ENCODE peak calls at places on chromosomes 4 and X, in six cellular contexts. One of them, this sample, is unnamed.
A peak's percentile ranks its signal among the peaks of the same experiment; 100 is the strongest.

GRCh38 chr4:68129793-68130192 is at the start of gene TMPRSS11F:
- DNase-seq in ovary: no peak
- DNase-seq in tibial artery: no peak
- DNase-seq in PC-9: peak; percentile 96
- DNase-seq in uterus: no peak
- DNase-seq in upper lobe of right lung: no peak
- DNase-seq in this sample: no peak

GRCh38 chr4:114636192-114636935 is 37.8 kb downstream of the UGT8 start:
- DNase-seq in ovary: no peak
- DNase-seq in upper lobe of right lung: no peak
- DNase-seq in PC-9: no peak
- DNase-seq in tibial artery: no peak
- DNase-seq in uterus: no peak
- DNase-seq in this sample: no peak

GRCh38 chr4:100098011-100098545 is 92.2 kb downstream of the DDIT4L start:
- DNase-seq in ovary: no peak
- DNase-seq in upper lobe of right lung: no peak
- DNase-seq in uterus: no peak
- DNase-seq in PC-9: no peak
- DNase-seq in tibial artery: no peak
- DNase-seq in this sample: no peak

GRCh38 chr4:2058264-2059033 is 678 bp upstream of the NAT8L start:
- DNase-seq in upper lobe of right lung: no peak
- DNase-seq in PC-9: no peak
- DNase-seq in uterus: no peak
- DNase-seq in ovary: no peak
- DNase-seq in tibial artery: no peak
- DNase-seq in this sample: no peak

GRCh38 chr4:152938237-152938969 is 2.3 kb downstream of the FHDC1 start:
- DNase-seq in PC-9: no peak
- DNase-seq in uterus: no peak
- DNase-seq in upper lobe of right lung: no peak
- DNase-seq in tibial artery: no peak
- DNase-seq in ovary: no peak
- DNase-seq in this sample: no peak

GRCh38 chr4:175970734-175971133 is 94.9 kb upstream of the WDR17 start:
- DNase-seq in upper lobe of right lung: no peak
- DNase-seq in tibial artery: no peak
- DNase-seq in PC-9: no peak
- DNase-seq in ovary: no peak
- DNase-seq in uterus: no peak
- DNase-seq in this sample: no peak

GRCh38 chr4:36551697-36552214 is 270.3 kb downstream of the DTHD1 start:
- DNase-seq in PC-9: no peak
- DNase-seq in tibial artery: no peak
- DNase-seq in uterus: no peak
- DNase-seq in ovary: no peak
- DNase-seq in upper lobe of right lung: no peak
- DNase-seq in this sample: no peak

GRCh38 chr4:131430302-131430701 is 1718.8 kb upstream of the PCDH10 start:
- DNase-seq in uterus: no peak
- DNase-seq in PC-9: no peak
- DNase-seq in ovary: no peak
- DNase-seq in tibial artery: no peak
- DNase-seq in upper lobe of right lung: no peak
- DNase-seq in this sample: no peak

GRCh38 chrX:46849933-46850332 is 13.1 kb downstream of the RP2 start:
- DNase-seq in uterus: no peak
- DNase-seq in tibial artery: no peak
- DNase-seq in upper lobe of right lung: no peak
- DNase-seq in ovary: no peak
- DNase-seq in PC-9: no peak
- DNase-seq in this sample: no peak

GRCh38 chr4:164207460-164207859 is 546.5 kb upstream of the SMIM31 start:
- DNase-seq in PC-9: no peak
- DNase-seq in upper lobe of right lung: no peak
- DNase-seq in ovary: no peak
- DNase-seq in tibial artery: no peak
- DNase-seq in uterus: no peak
- DNase-seq in this sample: no peak

GRCh38 chrX:49165901-49166881 is 3.6 kb downstream of the MAGIX start:
- DNase-seq in ovary: peak; percentile 86
- DNase-seq in upper lobe of right lung: peak; percentile 87
- DNase-seq in PC-9: no peak
- DNase-seq in uterus: peak; percentile 52
- DNase-seq in tibial artery: peak; percentile 74
- DNase-seq in this sample: peak; percentile 72

GRCh38 chrX:143669395-143669794 is 33.5 kb upstream of the SLITRK4 start:
- DNase-seq in tibial artery: no peak
- DNase-seq in uterus: no peak
- DNase-seq in PC-9: no peak
- DNase-seq in ovary: no peak
- DNase-seq in upper lobe of right lung: no peak
- DNase-seq in this sample: no peak

GRCh38 chrX:47644557-47645091 is 5.7 kb downstream of the ELK1 start:
- DNase-seq in uterus: no peak
- DNase-seq in upper lobe of right lung: no peak
- DNase-seq in ovary: no peak
- DNase-seq in PC-9: no peak
- DNase-seq in tibial artery: no peak
- DNase-seq in this sample: no peak

GRCh38 chr4:90118547-90119211 is 8.5 kb upstream of the CCSER1 start:
- DNase-seq in ovary: no peak
- DNase-seq in uterus: no peak
- DNase-seq in upper lobe of right lung: no peak
- DNase-seq in PC-9: no peak
- DNase-seq in tibial artery: no peak
- DNase-seq in this sample: no peak

GRCh38 chr4:168825975-168826374 is 184.1 kb downstream of the CBR4 start:
- DNase-seq in uterus: no peak
- DNase-seq in ovary: no peak
- DNase-seq in tibial artery: no peak
- DNase-seq in upper lobe of right lung: no peak
- DNase-seq in PC-9: no peak
- DNase-seq in this sample: no peak

GRCh38 chr4:170446782-170447181 is 357.0 kb upstream of the AADAT start:
- DNase-seq in PC-9: no peak
- DNase-seq in uterus: no peak
- DNase-seq in upper lobe of right lung: no peak
- DNase-seq in ovary: no peak
- DNase-seq in tibial artery: no peak
- DNase-seq in this sample: no peak

GRCh38 chr4:179671609-179672008 is 2229.4 kb upstream of the AGA start:
- DNase-seq in tibial artery: no peak
- DNase-seq in upper lobe of right lung: no peak
- DNase-seq in PC-9: no peak
- DNase-seq in uterus: no peak
- DNase-seq in ovary: no peak
- DNase-seq in this sample: no peak

GRCh38 chr4:78171482-78171881 is 114.4 kb downstream of the FRAS1 start:
- DNase-seq in ovary: no peak
- DNase-seq in upper lobe of right lung: no peak
- DNase-seq in uterus: no peak
- DNase-seq in tibial artery: no peak
- DNase-seq in PC-9: no peak
- DNase-seq in this sample: no peak

GRCh38 chrX:107360788-107361360 is 88.6 kb upstream of the FRMPD3 start:
- DNase-seq in uterus: no peak
- DNase-seq in ovary: no peak
- DNase-seq in upper lobe of right lung: no peak
- DNase-seq in PC-9: peak; percentile 79
- DNase-seq in tibial artery: no peak
- DNase-seq in this sample: no peak

GRCh38 chr4:142534994-142535393 is 311.1 kb downstream of the INPP4B start:
- DNase-seq in uterus: no peak
- DNase-seq in upper lobe of right lung: no peak
- DNase-seq in tibial artery: no peak
- DNase-seq in PC-9: peak; percentile 44
- DNase-seq in ovary: no peak
- DNase-seq in this sample: no peak

GRCh38 chr4:7867701-7868429 is 71.8 kb downstream of the AFAP1 start:
- DNase-seq in tibial artery: no peak
- DNase-seq in uterus: no peak
- DNase-seq in upper lobe of right lung: no peak
- DNase-seq in PC-9: no peak
- DNase-seq in ovary: no peak
- DNase-seq in this sample: no peak

GRCh38 chr4:7871356-7871755 is 68.3 kb downstream of the AFAP1 start:
- DNase-seq in ovary: no peak
- DNase-seq in PC-9: no peak
- DNase-seq in upper lobe of right lung: no peak
- DNase-seq in tibial artery: no peak
- DNase-seq in uterus: no peak
- DNase-seq in this sample: no peak

GRCh38 chr4:7867191-7867590 is 72.5 kb downstream of the AFAP1 start:
- DNase-seq in upper lobe of right lung: no peak
- DNase-seq in PC-9: no peak
- DNase-seq in ovary: no peak
- DNase-seq in uterus: no peak
- DNase-seq in tibial artery: no peak
- DNase-seq in this sample: no peak

GRCh38 chr4:7868430-7868775 is 71.3 kb downstream of the AFAP1 start:
- DNase-seq in ovary: no peak
- DNase-seq in uterus: no peak
- DNase-seq in upper lobe of right lung: no peak
- DNase-seq in PC-9: no peak
- DNase-seq in tibial artery: no peak
- DNase-seq in this sample: no peak

DNA sequence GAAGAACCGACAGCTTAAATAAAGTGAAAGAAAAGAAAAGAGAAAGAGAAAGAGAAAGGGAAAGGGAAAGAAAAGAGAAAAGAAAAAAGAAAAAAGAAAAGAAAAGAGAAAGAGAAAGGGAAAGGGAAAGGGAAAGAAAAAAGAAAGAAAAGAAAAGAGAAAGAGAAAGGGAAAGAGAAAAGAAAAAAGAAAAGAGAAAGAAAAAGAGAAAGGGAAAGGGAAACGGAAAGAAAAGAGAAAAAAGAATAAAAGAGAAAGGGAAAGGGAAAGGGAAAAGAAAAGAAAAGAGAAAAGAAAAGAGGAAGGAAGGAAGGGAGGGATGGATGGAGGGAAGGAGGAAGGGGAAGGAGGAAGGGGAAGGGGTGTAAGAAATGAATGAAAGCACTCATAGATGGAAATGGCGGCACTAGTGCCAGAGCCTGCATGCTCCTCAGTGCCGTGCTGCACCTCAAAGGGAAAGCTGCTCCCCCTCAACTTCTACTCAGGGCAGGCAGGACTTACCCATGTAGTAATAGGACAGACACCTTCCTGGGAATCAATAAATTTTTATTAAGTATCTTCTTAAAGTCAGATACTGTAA is 70.7 kb downstream of the AFAP1 start:
- DNase-seq in tibial artery: no peak
- DNase-seq in uterus: no peak
- DNase-seq in upper lobe of right lung: no peak
- DNase-seq in ovary: no peak
- DNase-seq in PC-9: no peak
- DNase-seq in this sample: no peak
- H3K4me1 ChIP-seq in tibial artery: peaks cover 19% of the 10 kb centered on the region
- H3K4me1 ChIP-seq in uterus: no peaks in the 10 kb centered on the region
- H3K4me1 ChIP-seq in upper lobe of right lung: peaks cover 8% of the 10 kb centered on the region
- H3K4me1 ChIP-seq in ovary: peaks cover 10% of the 10 kb centered on the region
- H3K4me1 ChIP-seq in PC-9: no peaks in the 10 kb centered on the region
- H3K4me1 ChIP-seq in this sample: peaks cover 5% of the 10 kb centered on the region

DNA sequence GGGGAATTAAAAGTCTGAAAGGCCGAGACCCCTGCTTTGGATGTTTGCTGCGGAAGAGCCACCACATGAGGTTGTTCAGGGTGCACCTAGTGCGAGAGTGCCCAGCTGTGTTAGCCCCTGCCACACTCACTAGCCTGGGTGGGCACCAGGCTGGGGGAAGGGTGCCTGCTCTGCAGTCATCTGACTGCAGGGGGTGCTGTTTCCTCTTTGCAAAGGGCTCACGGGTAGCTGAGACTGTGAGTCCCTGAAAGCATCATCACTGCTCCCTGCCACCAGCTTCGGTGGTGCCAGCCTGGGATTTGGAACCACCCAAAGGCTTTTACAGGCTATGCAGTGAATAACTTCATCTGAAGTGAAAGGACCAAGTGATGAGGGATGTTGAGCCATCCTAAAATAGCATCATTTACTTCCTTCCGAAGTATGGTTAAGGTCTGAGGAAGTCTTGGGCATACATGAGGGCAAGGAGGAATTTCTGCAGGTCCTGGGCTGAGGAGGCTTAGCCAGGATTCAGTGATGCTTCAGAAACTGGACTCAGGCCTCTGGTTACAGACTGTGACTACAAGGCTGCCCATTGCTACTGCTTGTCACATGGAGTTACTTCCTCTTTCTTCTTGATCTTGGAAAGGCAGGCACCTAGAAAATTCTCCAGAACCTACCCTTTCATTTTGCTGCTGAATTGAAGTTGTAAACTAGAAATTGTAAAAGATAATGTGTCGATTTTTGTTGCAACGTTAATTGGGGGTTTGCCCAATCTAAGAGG is 293.2 kb upstream of the PRPS2 start:
- DNase-seq in uterus: no peak
- DNase-seq in PC-9: no peak
- DNase-seq in upper lobe of right lung: no peak
- DNase-seq in ovary: no peak
- DNase-seq in tibial artery: no peak
- DNase-seq in this sample: no peak
- TF ChIP-seq CTCF in uterus: no peak
- TF ChIP-seq CTCF in PC-9: peak; percentile 40
- TF ChIP-seq CTCF in upper lobe of right lung: no peak
- TF ChIP-seq CTCF in ovary: no peak
- TF ChIP-seq CTCF in tibial artery: no peak
- TF ChIP-seq CTCF in this sample: no peak

DNA sequence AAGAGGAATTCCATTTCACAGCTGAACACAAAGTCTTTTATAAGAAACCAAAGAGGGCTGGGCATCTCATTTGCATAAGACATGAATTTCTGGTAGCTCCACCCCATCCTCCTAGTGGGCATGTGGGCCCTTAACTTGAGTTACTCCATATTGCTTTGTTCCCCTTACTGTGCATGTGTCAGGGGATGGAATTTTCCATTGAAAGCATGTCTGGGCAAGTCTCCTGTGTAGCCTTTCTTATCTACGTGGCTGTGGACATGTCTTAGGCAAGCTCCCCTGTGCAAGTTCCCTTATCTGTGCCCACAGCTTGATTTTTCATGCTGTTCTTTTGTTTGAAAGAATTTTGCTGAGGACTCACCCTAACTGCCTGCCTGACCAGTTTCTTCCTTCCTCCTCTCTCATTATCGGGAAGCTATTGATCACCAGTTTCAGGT is 123.5 kb upstream of the JADE1 start:
- DNase-seq in ovary: no peak
- DNase-seq in PC-9: no peak
- DNase-seq in tibial artery: no peak
- DNase-seq in upper lobe of right lung: no peak
- DNase-seq in uterus: no peak
- DNase-seq in this sample: no peak
- H3K27ac ChIP-seq in ovary: no peak overlapping the region
- H3K27ac ChIP-seq in PC-9: no peak overlapping the region
- H3K27ac ChIP-seq in tibial artery: no peak overlapping the region
- H3K27ac ChIP-seq in upper lobe of right lung: no peak overlapping the region
- H3K27ac ChIP-seq in uterus: no peak overlapping the region
- H3K27ac ChIP-seq in this sample: no peak overlapping the region

DNA sequence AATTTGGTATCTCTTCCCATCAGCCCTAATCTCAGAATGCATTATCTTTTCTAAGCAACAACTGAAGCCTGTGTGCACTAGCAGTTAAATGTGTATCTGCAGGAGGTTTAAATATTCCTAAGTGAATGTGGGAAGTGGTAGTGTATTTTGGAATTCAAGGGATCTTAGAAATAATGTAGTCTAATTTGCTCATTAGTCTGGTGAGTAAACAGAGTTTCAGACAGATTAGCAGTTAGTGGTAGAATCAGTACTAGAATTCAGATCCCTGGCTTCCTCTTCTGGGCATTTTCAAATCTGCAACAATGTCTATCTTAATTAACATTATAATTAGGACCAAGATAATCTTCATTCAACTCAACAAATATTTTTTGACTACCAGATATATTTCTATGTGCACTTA is 11.7 kb upstream of the CXCL2 start:
- DNase-seq in uterus: no peak
- DNase-seq in PC-9: no peak
- DNase-seq in upper lobe of right lung: no peak
- DNase-seq in ovary: no peak
- DNase-seq in tibial artery: no peak
- DNase-seq in this sample: no peak
- H3K4me1 ChIP-seq in uterus: no peaks in the 10 kb centered on the region
- H3K4me1 ChIP-seq in PC-9: peaks cover 41% of the 10 kb centered on the region
- H3K4me1 ChIP-seq in upper lobe of right lung: peaks cover 17% of the 10 kb centered on the region
- H3K4me1 ChIP-seq in ovary: no peaks in the 10 kb centered on the region
- H3K4me1 ChIP-seq in tibial artery: peaks cover 42% of the 10 kb centered on the region
- H3K4me1 ChIP-seq in this sample: peaks cover 43% of the 10 kb centered on the region